ENCODE peak calls at places on chromosome 21, in nine cellular contexts. R is foreskin fibroblast, V is nephron progenitor cell, P is OCI-LY7, G is pancreas, O is DND-41, Y is HFF-Myc, L is fibroblast of lung, T is heart left ventricle. H is an unnamed sample.

GRCh38 chr21:19899645-19900044 is 1098.6 kb upstream of the NCAM2 start:
- DNase-seq in L (no peak), Y (no peak), G (no peak), P (no peak), T (no peak), O (no peak), V (no peak), R (no peak), H (no peak)

GRCh38 chr21:39681845-39682244 is 63.1 kb upstream of the IGSF5 start:
- DNase-seq in V (no peak), L (peak), Y (no peak), O (no peak), P (no peak), G (no peak), R (peak), T (no peak), H (no peak)

GRCh38 chr21:34881894-34882371 is 167.2 kb downstream of the RUNX1 start:
- DNase-seq in L (peak), V (no peak), G (no peak), Y (no peak), R (peak), P (no peak), T (no peak), O (no peak), H (no peak)

GRCh38 chr21:31630062-31630711 is 29.3 kb upstream of the SOD1 start:
- DNase-seq in L (peak), P (no peak), G (peak), R (peak), V (no peak), O (no peak), Y (peak), T (no peak), H (no peak)

GRCh38 chr21:39972471-39972870 is 105.2 kb downstream of the PCP4 start:
- DNase-seq in G (no peak), P (no peak), V (no peak), T (no peak), O (no peak), Y (no peak), R (no peak), L (no peak), H (no peak)

GRCh38 chr21:26177187-26177586 is 6.6 kb upstream of the APP start:
- DNase-seq in R (no peak), L (no peak), P (no peak), G (no peak), Y (no peak), O (peak), T (peak), V (no peak), H (no peak)

GRCh38 chr21:35825954-35826353 is 234.4 kb downstream of the SETD4 start:
- DNase-seq in O (no peak), T (no peak), V (no peak), R (no peak), G (no peak), L (no peak), Y (no peak), P (no peak), H (no peak)

GRCh38 chr21:17438642-17439041 is 74.2 kb upstream of the CXADR start:
- DNase-seq in O (no peak), P (no peak), Y (no peak), R (no peak), T (no peak), V (peak), G (no peak), L (no peak), H (no peak)

GRCh38 chr21:15768045-15768601 is 38.3 kb downstream of the USP25 start:
- DNase-seq in T (no peak), G (no peak), P (no peak), R (no peak), O (no peak), Y (no peak), L (no peak), V (no peak), H (no peak)

GRCh38 chr21:23740463-23740862 is 1866.8 kb downstream of the MRPL39 start:
- DNase-seq in R (no peak), V (no peak), O (no peak), G (no peak), Y (no peak), P (no peak), L (no peak), T (no peak), H (no peak)
- TF ChIP-seq CTCF in R (no peak), V (no peak), O (peak), G (no peak), Y (no peak), P (no peak), L (no peak), T (no peak), H (no peak)

GRCh38 chr21:33383056-33383888 is 19.9 kb upstream of the IFNGR2 start:
- DNase-seq in V (no peak), R (peak), G (peak), L (peak), Y (peak), O (peak), T (peak), P (peak), H (peak)

GRCh38 chr21:33390479-33390878 is 12.7 kb upstream of the IFNGR2 start:
- DNase-seq in T (no peak), G (no peak), V (no peak), P (no peak), O (no peak), L (no peak), R (no peak), Y (no peak), H (no peak)

GRCh38 chr21:33388188-33388587 is 15.0 kb upstream of the IFNGR2 start:
- DNase-seq in V (no peak), T (no peak), L (no peak), G (no peak), R (no peak), P (no peak), Y (no peak), O (no peak), H (no peak)

GRCh38 chr21:33384851-33385331 is 18.3 kb upstream of the IFNGR2 start:
- DNase-seq in T (no peak), V (no peak), Y (no peak), G (no peak), R (no peak), O (no peak), P (peak), L (peak), H (no peak)

GRCh38 chr21:33386222-33386784 is 16.9 kb upstream of the IFNGR2 start:
- DNase-seq in T (no peak), V (no peak), L (no peak), O (no peak), G (no peak), Y (no peak), R (no peak), P (peak), H (no peak)
- TF ChIP-seq CTCF in T (no peak), V (no peak), L (peak), O (peak), G (no peak), Y (peak), R (peak), P (peak), H (no peak)

GRCh38 chr21:37166733-37167132 is 93.7 kb downstream of the TTC3 start:
- DNase-seq in T (no peak), V (no peak), O (no peak), Y (no peak), R (no peak), G (no peak), P (peak), L (no peak), H (peak)
- TF ChIP-seq CTCF in T (peak), V (no peak), O (peak), Y (peak), R (peak), G (no peak), P (peak), L (no peak), H (peak)

GRCh38 chr21:38236232-38236631 is 20.6 kb upstream of the KCNJ15 start:
- DNase-seq in R (no peak), V (no peak), Y (no peak), T (no peak), P (no peak), L (no peak), G (no peak), O (no peak), H (no peak)
- TF ChIP-seq CTCF in R (peak), V (no peak), Y (no peak), T (no peak), P (no peak), L (peak), G (no peak), O (no peak), H (no peak)

GRCh38 chr21:44012474-44013379 is 618 bp downstream of the TRAPPC10 start:
- DNase-seq in V (peak), G (peak), R (peak), L (peak), Y (no peak), O (peak), T (peak), P (peak), H (peak)

GRCh38 chr21:44011123-44011773 is 861 bp upstream of the TRAPPC10 start:
- DNase-seq in O (no peak), T (peak), P (no peak), V (peak), Y (no peak), G (no peak), L (no peak), R (no peak), H (no peak)

GRCh38 chr21:44011774-44012473 is at the start of gene TRAPPC10:
- DNase-seq in Y (no peak), V (peak), G (peak), L (peak), T (peak), O (peak), P (peak), R (peak), H (peak)

GRCh38 chr21:44010429-44010828 is 1.7 kb upstream of the TRAPPC10 start:
- DNase-seq in O (no peak), T (no peak), P (no peak), R (no peak), V (peak), L (no peak), G (no peak), Y (no peak), H (no peak)

GRCh38 chr21:44013380-44014088 is 1.4 kb downstream of the TRAPPC10 start:
- DNase-seq in R (no peak), T (no peak), Y (no peak), G (no peak), P (peak), L (no peak), V (no peak), O (peak), H (no peak)
- TF ChIP-seq CTCF in R (no peak), T (no peak), Y (no peak), G (no peak), P (no peak), L (no peak), V (no peak), O (no peak), H (no peak)

DNA sequence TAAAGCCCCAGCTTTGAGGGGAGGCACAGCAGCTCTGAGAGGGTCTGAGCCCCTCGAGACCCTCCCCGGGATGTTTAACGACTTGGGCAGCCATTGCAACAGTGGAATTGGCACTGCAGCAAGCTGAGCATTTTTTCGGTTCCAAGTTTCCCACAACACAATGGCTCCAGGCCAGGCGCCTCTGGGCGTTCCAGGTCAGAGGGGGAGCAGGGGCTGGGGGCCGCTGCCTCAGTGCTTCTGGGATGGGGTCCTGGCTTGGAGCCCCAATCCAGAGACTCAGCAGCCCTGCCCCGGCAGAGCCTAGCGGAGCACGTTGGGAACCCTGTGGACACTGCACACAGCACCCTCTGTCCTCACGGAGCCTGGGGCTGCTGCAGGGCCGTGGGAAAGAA is 50.0 kb downstream of the COL18A1 start:
- DNase-seq in G (peak), V (no peak), R (no peak), T (peak), Y (no peak), L (peak), O (no peak), P (no peak), H (no peak)
- TF ChIP-seq CTCF in G (no peak), V (no peak), R (no peak), T (no peak), Y (no peak), L (no peak), O (no peak), P (no peak), H (no peak)

DNA sequence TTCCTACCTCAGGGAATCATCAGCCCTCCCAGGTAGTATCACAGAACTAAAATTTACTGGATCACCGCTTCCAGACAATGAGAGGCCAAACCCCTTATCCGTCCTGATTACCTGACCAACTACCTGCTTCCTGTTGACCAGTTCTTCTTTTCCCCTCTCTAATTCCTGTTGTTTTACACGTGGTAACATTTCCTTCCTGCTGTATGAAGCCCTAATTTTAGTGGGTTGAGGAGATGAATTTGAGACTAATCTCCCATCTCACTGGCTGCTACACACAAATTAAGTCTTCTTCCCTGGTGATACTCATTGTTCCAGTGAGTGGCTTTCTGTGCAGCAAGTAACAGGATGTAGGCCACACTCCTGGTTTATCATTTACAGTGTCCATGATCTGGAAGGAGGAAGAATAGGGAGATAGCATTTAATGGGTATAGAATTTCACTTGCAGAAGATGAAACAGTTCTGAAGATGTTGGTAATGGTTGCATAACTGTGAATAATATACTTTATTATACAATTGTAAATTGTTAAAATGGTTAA is 2112.9 kb downstream of the NCAM2 start:
- DNase-seq in Y (no peak), L (no peak), R (no peak), T (no peak), P (no peak), O (no peak), G (no peak), V (no peak), H (no peak)
- TF ChIP-seq CTCF in Y (no peak), L (no peak), R (no peak), T (no peak), P (no peak), O (no peak), G (no peak), V (no peak), H (no peak)

GRCh38 chr21:42571391-42572150 is 57.9 kb downstream of the SLC37A1 start:
- DNase-seq in O (no peak), T (peak), R (no peak), G (no peak), P (no peak), V (no peak), Y (no peak), L (no peak), H (no peak)

GRCh38 chr21:42576639-42577038 is 63.0 kb downstream of the SLC37A1 start:
- DNase-seq in G (no peak), R (no peak), O (no peak), V (no peak), L (no peak), T (no peak), Y (no peak), P (no peak), H (no peak)

GRCh38 chr21:42575111-42575510 is 61.5 kb downstream of the SLC37A1 start:
- DNase-seq in Y (no peak), L (no peak), P (no peak), T (peak), O (no peak), G (no peak), R (no peak), V (no peak), H (no peak)

GRCh38 chr21:42572906-42573495 is 59.3 kb downstream of the SLC37A1 start:
- DNase-seq in V (no peak), O (no peak), T (peak), P (no peak), G (no peak), R (no peak), L (no peak), Y (no peak), H (no peak)

GRCh38 chr21:42574234-42575027 is 60.8 kb downstream of the SLC37A1 start:
- DNase-seq in T (peak), G (no peak), L (peak), R (peak), V (no peak), O (no peak), P (no peak), Y (peak), H (no peak)
- TF ChIP-seq CTCF in T (no peak), G (no peak), L (peak), R (peak), V (peak), O (peak), P (peak), Y (peak), H (no peak)